ENCODE peak calls at places on chromosomes 16 and 17, in ten cellular contexts. One of them, this sample, is unnamed.

GRCh38 chr17:50289268-50289667 is 15.0 kb downstream of the TMEM92 start:
- DNase-seq in H7: no peak
- DNase-seq in naive thymus-derived CD4-positive, alpha-beta T cell: no peak
- DNase-seq in dorsolateral prefrontal cortex: no peak
- DNase-seq in fibroblast of lung: peak; percentile 56
- DNase-seq in neural progenitor cell: no peak
- DNase-seq in lower lobe of right lung: peak; percentile 4
- DNase-seq in mucosa of descending colon: no peak
- DNase-seq in colonic mucosa: no peak
- DNase-seq in skeletal muscle cell: no peak
- DNase-seq in this sample: no peak

GRCh38 chr16:66476328-66477027 is 49.4 kb downstream of the BEAN1 start:
- DNase-seq in skeletal muscle cell: no peak
- DNase-seq in mucosa of descending colon: peak; percentile 44
- DNase-seq in H7: peak; percentile 87
- DNase-seq in neural progenitor cell: no peak
- DNase-seq in dorsolateral prefrontal cortex: no peak
- DNase-seq in naive thymus-derived CD4-positive, alpha-beta T cell: peak; percentile 16
- DNase-seq in lower lobe of right lung: no peak
- DNase-seq in fibroblast of lung: no peak
- DNase-seq in colonic mucosa: peak; percentile 43
- DNase-seq in this sample: no peak

GRCh38 chr16:67084345-67085028 is 25.3 kb upstream of the PHAF1 start:
- DNase-seq in skeletal muscle cell: no peak
- DNase-seq in fibroblast of lung: no peak
- DNase-seq in mucosa of descending colon: no peak
- DNase-seq in lower lobe of right lung: no peak
- DNase-seq in neural progenitor cell: no peak
- DNase-seq in colonic mucosa: no peak
- DNase-seq in naive thymus-derived CD4-positive, alpha-beta T cell: no peak
- DNase-seq in dorsolateral prefrontal cortex: no peak
- DNase-seq in H7: no peak
- DNase-seq in this sample: no peak

GRCh38 chr17:34665150-34665802 is 85.9 kb downstream of the TMEM132E start:
- DNase-seq in fibroblast of lung: no peak
- DNase-seq in H7: peak; percentile 72
- DNase-seq in dorsolateral prefrontal cortex: no peak
- DNase-seq in lower lobe of right lung: no peak
- DNase-seq in colonic mucosa: no peak
- DNase-seq in neural progenitor cell: no peak
- DNase-seq in skeletal muscle cell: no peak
- DNase-seq in mucosa of descending colon: no peak
- DNase-seq in naive thymus-derived CD4-positive, alpha-beta T cell: peak; percentile 19
- DNase-seq in this sample: no peak

GRCh38 chr16:49484454-49484853 is 110.8 kb downstream of the C16orf78 start:
- DNase-seq in mucosa of descending colon: peak; percentile 74
- DNase-seq in dorsolateral prefrontal cortex: no peak
- DNase-seq in skeletal muscle cell: no peak
- DNase-seq in naive thymus-derived CD4-positive, alpha-beta T cell: no peak
- DNase-seq in lower lobe of right lung: peak; percentile 56
- DNase-seq in colonic mucosa: peak; percentile 65
- DNase-seq in fibroblast of lung: no peak
- DNase-seq in neural progenitor cell: peak; percentile 86
- DNase-seq in H7: peak; percentile 99
- DNase-seq in this sample: no peak

GRCh38 chr16:69925311-69925710 is 25.8 kb upstream of the CLEC18A start:
- DNase-seq in H7: peak; percentile 47
- DNase-seq in naive thymus-derived CD4-positive, alpha-beta T cell: no peak
- DNase-seq in mucosa of descending colon: no peak
- DNase-seq in skeletal muscle cell: no peak
- DNase-seq in colonic mucosa: no peak
- DNase-seq in lower lobe of right lung: no peak
- DNase-seq in fibroblast of lung: no peak
- DNase-seq in neural progenitor cell: no peak
- DNase-seq in dorsolateral prefrontal cortex: no peak
- DNase-seq in this sample: no peak

GRCh38 chr17:15185625-15185991 is 79.5 kb downstream of the PMP22 start:
- DNase-seq in mucosa of descending colon: peak; percentile 5
- DNase-seq in dorsolateral prefrontal cortex: no peak
- DNase-seq in skeletal muscle cell: peak; percentile 64
- DNase-seq in fibroblast of lung: peak; percentile 36
- DNase-seq in colonic mucosa: peak; percentile 20
- DNase-seq in naive thymus-derived CD4-positive, alpha-beta T cell: no peak
- DNase-seq in lower lobe of right lung: no peak
- DNase-seq in neural progenitor cell: no peak
- DNase-seq in H7: no peak
- DNase-seq in this sample: no peak

GRCh38 chr17:17402558-17402957 is 74.2 kb upstream of the MED9 start:
- DNase-seq in fibroblast of lung: peak; percentile 34
- DNase-seq in lower lobe of right lung: no peak
- DNase-seq in colonic mucosa: no peak
- DNase-seq in naive thymus-derived CD4-positive, alpha-beta T cell: no peak
- DNase-seq in mucosa of descending colon: no peak
- DNase-seq in skeletal muscle cell: no peak
- DNase-seq in H7: no peak
- DNase-seq in dorsolateral prefrontal cortex: no peak
- DNase-seq in neural progenitor cell: no peak
- DNase-seq in this sample: no peak

GRCh38 chr17:81432873-81433451 is 37.7 kb downstream of the BAHCC1 start:
- DNase-seq in fibroblast of lung: no peak
- DNase-seq in mucosa of descending colon: peak; percentile 49
- DNase-seq in skeletal muscle cell: no peak
- DNase-seq in neural progenitor cell: no peak
- DNase-seq in naive thymus-derived CD4-positive, alpha-beta T cell: no peak
- DNase-seq in dorsolateral prefrontal cortex: peak; percentile 43
- DNase-seq in colonic mucosa: peak; percentile 58
- DNase-seq in H7: no peak
- DNase-seq in lower lobe of right lung: peak; percentile 71
- DNase-seq in this sample: no peak

GRCh38 chr17:56593741-56594527 is 435 bp downstream of the NOG start:
- DNase-seq in mucosa of descending colon: peak; percentile 26
- DNase-seq in fibroblast of lung: peak; percentile 80
- DNase-seq in neural progenitor cell: peak; percentile 87
- DNase-seq in skeletal muscle cell: no peak
- DNase-seq in lower lobe of right lung: peak; percentile 78
- DNase-seq in H7: peak; percentile 83
- DNase-seq in colonic mucosa: peak; percentile 29
- DNase-seq in naive thymus-derived CD4-positive, alpha-beta T cell: peak; percentile 65
- DNase-seq in dorsolateral prefrontal cortex: peak; percentile 36
- DNase-seq in this sample: no peak

GRCh38 chr17:27402943-27403342 is 53.3 kb upstream of the KSR1 start:
- DNase-seq in mucosa of descending colon: no peak
- DNase-seq in naive thymus-derived CD4-positive, alpha-beta T cell: no peak
- DNase-seq in colonic mucosa: no peak
- DNase-seq in dorsolateral prefrontal cortex: no peak
- DNase-seq in H7: no peak
- DNase-seq in fibroblast of lung: no peak
- DNase-seq in neural progenitor cell: no peak
- DNase-seq in lower lobe of right lung: no peak
- DNase-seq in skeletal muscle cell: no peak
- DNase-seq in this sample: no peak

GRCh38 chr17:69287168-69287567 is 39.8 kb downstream of the ABCA5 start:
- DNase-seq in dorsolateral prefrontal cortex: no peak
- DNase-seq in naive thymus-derived CD4-positive, alpha-beta T cell: no peak
- DNase-seq in fibroblast of lung: peak; percentile 24
- DNase-seq in mucosa of descending colon: no peak
- DNase-seq in skeletal muscle cell: no peak
- DNase-seq in H7: no peak
- DNase-seq in lower lobe of right lung: no peak
- DNase-seq in neural progenitor cell: no peak
- DNase-seq in colonic mucosa: no peak
- DNase-seq in this sample: no peak

GRCh38 chr17:77540531-77540930 is 399.8 kb downstream of the SEC14L1 start:
- DNase-seq in dorsolateral prefrontal cortex: no peak
- DNase-seq in colonic mucosa: no peak
- DNase-seq in mucosa of descending colon: no peak
- DNase-seq in skeletal muscle cell: no peak
- DNase-seq in lower lobe of right lung: peak; percentile 32
- DNase-seq in H7: no peak
- DNase-seq in naive thymus-derived CD4-positive, alpha-beta T cell: no peak
- DNase-seq in neural progenitor cell: no peak
- DNase-seq in fibroblast of lung: no peak
- DNase-seq in this sample: no peak

GRCh38 chr16:10576390-10577304 is 3.8 kb downstream of the EMP2 start:
- DNase-seq in colonic mucosa: no peak
- DNase-seq in H7: peak; percentile 39
- DNase-seq in naive thymus-derived CD4-positive, alpha-beta T cell: no peak
- DNase-seq in neural progenitor cell: no peak
- DNase-seq in dorsolateral prefrontal cortex: no peak
- DNase-seq in lower lobe of right lung: no peak
- DNase-seq in mucosa of descending colon: no peak
- DNase-seq in fibroblast of lung: no peak
- DNase-seq in skeletal muscle cell: no peak
- DNase-seq in this sample: no peak

GRCh38 chr16:77227745-77228144 is 28.5 kb downstream of the SYCE1L start:
- DNase-seq in naive thymus-derived CD4-positive, alpha-beta T cell: no peak
- DNase-seq in H7: no peak
- DNase-seq in neural progenitor cell: no peak
- DNase-seq in skeletal muscle cell: no peak
- DNase-seq in mucosa of descending colon: no peak
- DNase-seq in colonic mucosa: no peak
- DNase-seq in fibroblast of lung: no peak
- DNase-seq in lower lobe of right lung: no peak
- DNase-seq in dorsolateral prefrontal cortex: no peak
- DNase-seq in this sample: no peak

GRCh38 chr16:77233799-77234502 is 34.7 kb downstream of the SYCE1L start:
- DNase-seq in neural progenitor cell: no peak
- DNase-seq in naive thymus-derived CD4-positive, alpha-beta T cell: no peak
- DNase-seq in colonic mucosa: no peak
- DNase-seq in mucosa of descending colon: no peak
- DNase-seq in lower lobe of right lung: no peak
- DNase-seq in dorsolateral prefrontal cortex: no peak
- DNase-seq in skeletal muscle cell: no peak
- DNase-seq in fibroblast of lung: no peak
- DNase-seq in H7: no peak
- DNase-seq in this sample: no peak

GRCh38 chr16:77236063-77236511 is 36.9 kb downstream of the SYCE1L start:
- DNase-seq in lower lobe of right lung: peak; percentile 88
- DNase-seq in neural progenitor cell: peak; percentile 94
- DNase-seq in mucosa of descending colon: peak; percentile 92
- DNase-seq in H7: peak; percentile 86
- DNase-seq in fibroblast of lung: peak; percentile 59
- DNase-seq in colonic mucosa: peak; percentile 87
- DNase-seq in naive thymus-derived CD4-positive, alpha-beta T cell: peak; percentile 86
- DNase-seq in dorsolateral prefrontal cortex: peak; percentile 92
- DNase-seq in skeletal muscle cell: no peak
- DNase-seq in this sample: peak; percentile 65

GRCh38 chr16:77234611-77235010 is 35.4 kb downstream of the SYCE1L start:
- DNase-seq in H7: peak; percentile 38
- DNase-seq in lower lobe of right lung: no peak
- DNase-seq in mucosa of descending colon: no peak
- DNase-seq in colonic mucosa: no peak
- DNase-seq in dorsolateral prefrontal cortex: no peak
- DNase-seq in naive thymus-derived CD4-positive, alpha-beta T cell: no peak
- DNase-seq in fibroblast of lung: no peak
- DNase-seq in skeletal muscle cell: no peak
- DNase-seq in neural progenitor cell: peak; percentile 20
- DNase-seq in this sample: no peak

GRCh38 chr16:77231047-77231446 is 31.8 kb downstream of the SYCE1L start:
- DNase-seq in dorsolateral prefrontal cortex: no peak
- DNase-seq in mucosa of descending colon: no peak
- DNase-seq in H7: no peak
- DNase-seq in fibroblast of lung: no peak
- DNase-seq in skeletal muscle cell: no peak
- DNase-seq in colonic mucosa: no peak
- DNase-seq in lower lobe of right lung: no peak
- DNase-seq in naive thymus-derived CD4-positive, alpha-beta T cell: no peak
- DNase-seq in neural progenitor cell: no peak
- DNase-seq in this sample: no peak
- H3K4me3 ChIP-seq in dorsolateral prefrontal cortex: no peak overlapping the region
- H3K4me3 ChIP-seq in mucosa of descending colon: no peak overlapping the region
- H3K4me3 ChIP-seq in H7: no peak overlapping the region
- H3K4me3 ChIP-seq in fibroblast of lung: no peak overlapping the region
- H3K4me3 ChIP-seq in skeletal muscle cell: no peak overlapping the region
- H3K4me3 ChIP-seq in colonic mucosa: no peak overlapping the region
- H3K4me3 ChIP-seq in lower lobe of right lung: no peak overlapping the region
- H3K4me3 ChIP-seq in naive thymus-derived CD4-positive, alpha-beta T cell: no peak overlapping the region
- H3K4me3 ChIP-seq in neural progenitor cell: no peak overlapping the region
- H3K4me3 ChIP-seq in this sample: no peak overlapping the region

GRCh38 chr16:4615389-4616046 is 830 bp upstream of the UBALD1 start:
- DNase-seq in lower lobe of right lung: peak; percentile 62
- DNase-seq in colonic mucosa: peak; percentile 50
- DNase-seq in skeletal muscle cell: no peak
- DNase-seq in naive thymus-derived CD4-positive, alpha-beta T cell: no peak
- DNase-seq in fibroblast of lung: no peak
- DNase-seq in neural progenitor cell: no peak
- DNase-seq in dorsolateral prefrontal cortex: no peak
- DNase-seq in mucosa of descending colon: peak; percentile 50
- DNase-seq in H7: no peak
- DNase-seq in this sample: no peak
- H3K4me3 ChIP-seq in lower lobe of right lung: peak overlapping the region; percentile 82
- H3K4me3 ChIP-seq in colonic mucosa: peak overlapping the region; percentile 83
- H3K4me3 ChIP-seq in skeletal muscle cell: peak overlapping the region; percentile 74
- H3K4me3 ChIP-seq in naive thymus-derived CD4-positive, alpha-beta T cell: peak overlapping the region; percentile 81
- H3K4me3 ChIP-seq in fibroblast of lung: no peak overlapping the region
- H3K4me3 ChIP-seq in neural progenitor cell: no peak overlapping the region
- H3K4me3 ChIP-seq in dorsolateral prefrontal cortex: peak overlapping the region; percentile 79
- H3K4me3 ChIP-seq in mucosa of descending colon: no peak overlapping the region
- H3K4me3 ChIP-seq in H7: peak overlapping the region; percentile 89
- H3K4me3 ChIP-seq in this sample: peak overlapping the region; percentile 53

DNA sequence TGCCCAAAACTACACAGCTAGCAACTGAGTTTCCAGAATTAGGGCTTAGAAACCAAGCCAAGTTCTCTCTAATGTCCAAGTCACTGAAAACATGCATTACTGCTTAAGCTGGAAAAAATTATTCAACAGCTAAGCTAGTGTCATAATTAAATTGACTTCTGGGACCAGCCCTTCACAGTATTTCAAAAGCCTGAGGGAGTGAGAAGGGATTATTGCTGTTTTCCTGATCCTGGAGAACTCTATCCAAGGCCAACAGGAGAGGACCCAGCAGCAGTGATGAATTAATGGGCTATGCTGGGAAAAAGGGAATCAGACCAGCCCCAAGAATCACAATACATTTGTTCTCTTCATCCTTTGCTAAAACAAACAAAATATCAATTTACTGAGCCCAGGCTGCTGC is 34.6 kb upstream of the CLEC3A start:
- DNase-seq in skeletal muscle cell: no peak
- DNase-seq in fibroblast of lung: no peak
- DNase-seq in mucosa of descending colon: no peak
- DNase-seq in lower lobe of right lung: no peak
- DNase-seq in neural progenitor cell: no peak
- DNase-seq in H7: no peak
- DNase-seq in colonic mucosa: no peak
- DNase-seq in naive thymus-derived CD4-positive, alpha-beta T cell: no peak
- DNase-seq in dorsolateral prefrontal cortex: no peak
- DNase-seq in this sample: no peak
- H3K4me3 ChIP-seq in skeletal muscle cell: no peak overlapping the region
- H3K4me3 ChIP-seq in fibroblast of lung: no peak overlapping the region
- H3K4me3 ChIP-seq in mucosa of descending colon: no peak overlapping the region
- H3K4me3 ChIP-seq in lower lobe of right lung: no peak overlapping the region
- H3K4me3 ChIP-seq in neural progenitor cell: no peak overlapping the region
- H3K4me3 ChIP-seq in H7: no peak overlapping the region
- H3K4me3 ChIP-seq in colonic mucosa: no peak overlapping the region
- H3K4me3 ChIP-seq in naive thymus-derived CD4-positive, alpha-beta T cell: no peak overlapping the region
- H3K4me3 ChIP-seq in dorsolateral prefrontal cortex: no peak overlapping the region
- H3K4me3 ChIP-seq in this sample: no peak overlapping the region

DNA sequence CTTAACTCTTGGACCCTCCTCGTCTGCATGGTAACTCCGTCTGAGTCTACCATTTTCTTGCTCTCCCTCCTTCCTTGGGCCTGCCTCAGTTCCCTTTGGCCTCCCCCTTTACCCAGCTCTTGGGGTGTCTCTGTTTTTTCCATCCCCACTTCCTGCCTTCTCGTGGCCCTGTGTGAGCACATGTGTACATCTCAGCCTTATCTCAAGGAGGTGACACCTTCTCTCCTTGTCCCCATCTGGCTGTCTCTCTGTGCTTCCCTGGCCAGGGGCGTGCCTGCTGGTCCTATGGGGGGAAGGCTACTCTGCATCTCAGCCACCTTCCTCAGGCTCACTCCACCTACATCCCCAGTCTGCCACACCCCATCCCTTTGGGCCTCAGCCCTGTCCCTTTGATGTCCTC is 6.6 kb downstream of the CTF1 start:
- DNase-seq in fibroblast of lung: no peak
- DNase-seq in naive thymus-derived CD4-positive, alpha-beta T cell: peak; percentile 19
- DNase-seq in H7: peak; percentile 60
- DNase-seq in neural progenitor cell: no peak
- DNase-seq in colonic mucosa: no peak
- DNase-seq in mucosa of descending colon: no peak
- DNase-seq in lower lobe of right lung: no peak
- DNase-seq in dorsolateral prefrontal cortex: no peak
- DNase-seq in skeletal muscle cell: no peak
- DNase-seq in this sample: no peak
- H3K4me3 ChIP-seq in fibroblast of lung: no peak overlapping the region
- H3K4me3 ChIP-seq in naive thymus-derived CD4-positive, alpha-beta T cell: peak overlapping the region; percentile 65
- H3K4me3 ChIP-seq in H7: no peak overlapping the region
- H3K4me3 ChIP-seq in neural progenitor cell: no peak overlapping the region
- H3K4me3 ChIP-seq in colonic mucosa: peak overlapping the region; percentile 55
- H3K4me3 ChIP-seq in mucosa of descending colon: no peak overlapping the region
- H3K4me3 ChIP-seq in lower lobe of right lung: peak overlapping the region; percentile 56
- H3K4me3 ChIP-seq in dorsolateral prefrontal cortex: no peak overlapping the region
- H3K4me3 ChIP-seq in skeletal muscle cell: no peak overlapping the region
- H3K4me3 ChIP-seq in this sample: no peak overlapping the region